ENCODE peak calls at places on chromosomes 3 and 15, in four cellular contexts. S is progenitor cell of endocrine pancreas, L is ecto neural progenitor cell, E is GM19239. W is an unnamed sample.

GRCh38 chr3:116579843-116580242 is 129.7 kb upstream of the TUSC7 start:
- DNase-seq in S (peak; percentile 11), L (no peak), E (no peak), W (no peak)

GRCh38 chr3:32374788-32375595 is 16.7 kb upstream of the CMTM7 start:
- DNase-seq in S (peak; percentile 47), L (peak; percentile 53), E (peak; percentile 26), W (no peak)

GRCh38 chr3:50314342-50314741 is 8.2 kb downstream of the HYAL2 start:
- DNase-seq in S (no peak), L (no peak), E (no peak), W (no peak)

GRCh38 chr3:183349421-183350157 is 78.8 kb downstream of the MCF2L2 start:
- DNase-seq in S (no peak), L (no peak), E (no peak), W (no peak)

GRCh38 chr15:52144656-52145055 is 32.1 kb upstream of the BCL2L10 start:
- DNase-seq in S (no peak), L (no peak), E (no peak), W (no peak)

GRCh38 chr3:8197384-8197783 is 304.2 kb upstream of the LMCD1 start:
- DNase-seq in S (no peak), L (no peak), E (no peak), W (no peak)

GRCh38 chr3:45635475-45636256 is 41.1 kb downstream of the LIMD1 start:
- DNase-seq in S (no peak), L (no peak), E (no peak), W (no peak)

GRCh38 chr3:11201246-11202024 is 47.1 kb downstream of the HRH1 start:
- DNase-seq in S (no peak), L (peak; percentile 37), E (no peak), W (no peak)

W was measured in NCI-H1417 treated with DMSO at 0.1 percent for 48 hours.